ENCODE peak calls at places on chromosomes 5 and 9, in eight cellular contexts. N is left ventricle myocardium inferior; J is mucosa of descending colon; K is A549; E is CD8-positive, alpha-beta T cell; F is epithelial cell of esophagus; Y is B cell; L is pancreas. O is an unnamed sample.

GRCh38 chr5:56881571-56881970 is 27.8 kb upstream of the SETD9 start:
- DNase-seq in L (no peak), K (no peak), Y (no peak), J (no peak), F (no peak), E (no peak), N (no peak), O (no peak)

GRCh38 chr5:180327166-180327565 is 26.0 kb downstream of the GFPT2 start:
- DNase-seq in N (no peak), F (no peak), K (no peak), L (no peak), Y (no peak), E (no peak), J (no peak), O (no peak)

GRCh38 chr9:93900971-93901861 is 53.9 kb downstream of the BARX1 start:
- DNase-seq in N (peak), L (no peak), Y (no peak), J (peak), K (no peak), F (no peak), E (no peak), O (no peak)

GRCh38 chr9:127463891-127464290 is 12.6 kb downstream of the LRSAM1 start:
- DNase-seq in F (no peak), J (no peak), Y (no peak), E (no peak), N (peak), L (no peak), K (no peak), O (no peak)

GRCh38 chr9:90996154-90996788 is 194.7 kb downstream of the SYK start:
- DNase-seq in E (no peak), J (no peak), Y (no peak), N (no peak), L (no peak), F (peak), K (no peak), O (no peak)

GRCh38 chr9:13865869-13866268 is 448.1 kb downstream of the NFIB start:
- DNase-seq in J (no peak), E (no peak), F (peak), L (no peak), K (no peak), N (no peak), Y (no peak), O (no peak)

GRCh38 chr5:160470437-160471341 is 49.0 kb downstream of the PTTG1 start:
- DNase-seq in Y (no peak), K (no peak), F (no peak), J (no peak), L (no peak), N (no peak), E (no peak), O (no peak)

GRCh38 chr9:130537346-130538050 is 41.9 kb upstream of the FUBP3 start:
- DNase-seq in Y (no peak), N (no peak), K (no peak), J (no peak), F (peak), E (no peak), L (no peak), O (no peak)

GRCh38 chr5:61827445-61827975 is 478.5 kb upstream of the KIF2A start:
- DNase-seq in N (no peak), L (no peak), J (no peak), E (no peak), F (no peak), K (no peak), Y (no peak), O (no peak)

GRCh38 chr9:124125590-124126047 is 114.1 kb downstream of the LHX2 start:
- DNase-seq in L (no peak), N (no peak), J (no peak), K (no peak), Y (no peak), E (no peak), F (no peak), O (no peak)

GRCh38 chr5:58490397-58491072 is 700 bp upstream of the GAPT start:
- DNase-seq in Y (no peak), E (no peak), L (no peak), F (no peak), J (no peak), K (no peak), N (no peak), O (no peak)

GRCh38 chr5:81783401-81783800 is 32.5 kb upstream of the SSBP2 start:
- DNase-seq in F (no peak), L (no peak), N (no peak), K (no peak), E (no peak), Y (no peak), J (no peak), O (no peak)

GRCh38 chr5:138344887-138345622 is 7.0 kb downstream of the FAM53C start:
- DNase-seq in L (no peak), J (no peak), Y (no peak), K (no peak), E (no peak), N (no peak), F (no peak), O (no peak)

GRCh38 chr9:14822666-14823065 is 87.6 kb downstream of the FREM1 start:
- DNase-seq in J (no peak), L (no peak), E (no peak), F (no peak), N (no peak), Y (no peak), K (no peak), O (no peak)

GRCh38 chr9:130315446-130316226 is 50.1 kb downstream of the HMCN2 start:
- DNase-seq in K (no peak), F (no peak), J (peak), Y (no peak), N (no peak), E (no peak), L (no peak), O (no peak)

GRCh38 chr9:96553070-96553469 is 66.6 kb downstream of the CDC14B start:
- DNase-seq in F (peak), K (no peak), N (no peak), Y (no peak), E (no peak), J (no peak), L (no peak), O (no peak)

GRCh38 chr9:28951945-28952344 is 1378.7 kb upstream of the C9orf72 start:
- DNase-seq in K (no peak), J (no peak), N (no peak), F (peak), E (no peak), Y (no peak), L (no peak), O (no peak)

GRCh38 chr5:16406023-16406422 is 59.6 kb downstream of the ZNF622 start:
- DNase-seq in J (no peak), E (no peak), F (no peak), K (no peak), N (no peak), L (no peak), Y (no peak), O (no peak)

GRCh38 chr5:119323630-119324000 is 32.2 kb upstream of the TNFAIP8 start:
- DNase-seq in L (no peak), N (no peak), F (peak), E (no peak), J (no peak), Y (no peak), K (no peak), O (no peak)

GRCh38 chr5:101678494-101679193 is 617.4 kb downstream of the SLCO4C1 start:
- DNase-seq in K (peak), E (peak), J (no peak), Y (no peak), F (peak), N (peak), L (peak), O (peak)

GRCh38 chr5:36602711-36603321 is 3.6 kb upstream of the SLC1A3 start:
- DNase-seq in K (no peak), L (no peak), F (no peak), Y (no peak), N (peak), J (no peak), E (no peak), O (peak)

GRCh38 chr9:134024828-134025605 is at the start of gene BRD3OS:
- DNase-seq in K (peak), Y (peak), L (peak), F (peak), E (peak), J (peak), N (peak), O (peak)

GRCh38 chr5:36728697-36729543 is 122.5 kb downstream of the SLC1A3 start:
- DNase-seq in Y (peak), F (peak), K (peak), L (no peak), J (no peak), E (no peak), N (no peak), O (no peak)

GRCh38 chr5:95631991-95632675 is 12.2 kb downstream of the GPR150 start:
- DNase-seq in J (no peak), K (no peak), E (peak), N (no peak), F (peak), Y (peak), L (peak), O (no peak)

GRCh38 chr9:120099064-120099463 is 480.9 kb downstream of the CDK5RAP2 start:
- DNase-seq in N (no peak), Y (no peak), J (no peak), E (no peak), L (no peak), F (no peak), K (no peak), O (no peak)

GRCh38 chr9:119951591-119951990 is 582.4 kb upstream of the BRINP1 start:
- DNase-seq in N (no peak), Y (no peak), F (no peak), J (no peak), E (no peak), K (no peak), L (no peak), O (no peak)

GRCh38 chr9:124045076-124045829 is 33.7 kb downstream of the LHX2 start:
- DNase-seq in L (no peak), N (peak), F (peak), Y (no peak), J (peak), K (no peak), E (no peak), O (peak)

GRCh38 chr5:71830626-71831539 is 111.8 kb downstream of the CARTPT start:
- DNase-seq in Y (no peak), N (peak), L (peak), F (peak), K (no peak), E (no peak), J (no peak), O (no peak)

GRCh38 chr9:93028448-93029006 is 30.0 kb upstream of the SUSD3 start:
- DNase-seq in K (no peak), F (no peak), N (no peak), E (peak), L (no peak), Y (peak), J (no peak), O (no peak)

GRCh38 chr5:218457-219289 is 553 bp downstream of the SDHA start:
- DNase-seq in L (peak), N (no peak), K (no peak), Y (peak), J (peak), E (peak), F (peak), O (peak)

GRCh38 chr5:117107859-117108258 is 533.2 kb upstream of the SEMA6A start:
- DNase-seq in J (no peak), E (no peak), F (no peak), L (no peak), N (no peak), Y (no peak), K (no peak), O (no peak)

GRCh38 chr5:173515526-173515925 is 100.9 kb downstream of the BOD1 start:
- DNase-seq in J (no peak), E (no peak), K (no peak), N (no peak), F (peak), L (no peak), Y (no peak), O (no peak)

GRCh38 chr5:220008-220407 is 1.9 kb downstream of the SDHA start:
- DNase-seq in K (no peak), Y (no peak), J (no peak), E (no peak), N (no peak), L (no peak), F (no peak), O (no peak)

GRCh38 chr5:67246108-67246507 is 49.5 kb upstream of the CD180 start:
- DNase-seq in N (no peak), F (peak), J (no peak), K (peak), Y (peak), E (no peak), L (no peak), O (peak)

GRCh38 chr5:169095410-169095772 is 205.5 kb downstream of the SLIT3 start:
- DNase-seq in Y (no peak), F (no peak), J (no peak), L (no peak), N (no peak), K (no peak), E (no peak), O (no peak)

GRCh38 chr9:98727428-98727827 is 18.7 kb upstream of the GABBR2 start:
- DNase-seq in Y (no peak), E (no peak), N (no peak), L (no peak), K (no peak), F (no peak), J (no peak), O (no peak)
- TF ChIP-seq CTCF in Y (no peak), E (no peak), N (no peak), L (no peak), K (no peak), F (no peak), J (no peak), O (no peak)

GRCh38 chr5:150075806-150076205 is 10.5 kb downstream of the CSF1R start:
- DNase-seq in Y (peak), F (no peak), N (no peak), E (no peak), L (no peak), K (no peak), J (peak), O (no peak)
- TF ChIP-seq CTCF in Y (no peak), F (no peak), N (no peak), E (no peak), L (no peak), K (no peak), J (no peak), O (no peak)

DNA sequence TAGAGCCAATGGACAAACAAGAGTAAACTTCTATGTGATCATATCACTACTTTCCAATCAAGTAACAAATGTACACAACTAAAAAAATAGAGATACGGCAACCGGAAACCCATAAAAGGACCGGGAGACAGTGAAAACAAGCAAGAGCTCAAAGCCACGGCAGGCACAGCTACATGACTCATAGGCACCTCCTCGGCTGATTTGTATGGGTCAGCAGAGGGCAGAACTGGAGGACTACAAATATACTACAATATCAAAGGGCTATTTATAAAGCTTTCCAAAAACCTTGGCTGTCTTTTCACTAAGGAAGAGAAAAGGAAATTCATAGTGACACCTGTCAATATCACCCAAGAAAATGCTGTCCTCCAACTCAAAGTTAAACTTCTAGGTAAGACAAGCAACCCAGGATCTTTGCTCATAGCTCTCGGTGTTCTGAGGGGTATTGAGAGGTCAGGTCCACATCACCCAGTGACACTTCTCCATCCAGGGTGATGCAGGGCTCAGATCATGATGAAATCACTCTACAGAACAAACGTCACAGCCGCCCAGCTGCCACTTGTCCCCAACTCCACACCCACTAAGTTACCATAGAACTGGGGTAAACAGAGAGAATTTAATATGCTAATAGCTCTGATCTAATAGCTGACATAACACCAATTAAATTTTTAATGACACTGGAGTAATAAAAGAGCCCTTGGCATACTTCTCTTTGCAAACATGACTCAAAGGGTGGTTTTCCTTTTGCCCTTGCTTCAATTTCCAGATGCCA is 41.3 kb downstream of the PFDN1 start:
- DNase-seq in F (peak), Y (no peak), L (peak), K (peak), J (peak), N (peak), E (no peak), O (no peak)
- TF ChIP-seq CTCF in F (no peak), Y (no peak), L (no peak), K (no peak), J (no peak), N (peak), E (no peak), O (no peak)

GRCh38 chr5:159049844-159050318 is 49.8 kb downstream of the EBF1 start:
- DNase-seq in L (no peak), Y (no peak), J (no peak), E (no peak), K (no peak), N (no peak), F (peak), O (no peak)
- TF ChIP-seq CTCF in L (no peak), Y (peak), J (no peak), E (no peak), K (peak), N (peak), F (peak), O (no peak)

DNA sequence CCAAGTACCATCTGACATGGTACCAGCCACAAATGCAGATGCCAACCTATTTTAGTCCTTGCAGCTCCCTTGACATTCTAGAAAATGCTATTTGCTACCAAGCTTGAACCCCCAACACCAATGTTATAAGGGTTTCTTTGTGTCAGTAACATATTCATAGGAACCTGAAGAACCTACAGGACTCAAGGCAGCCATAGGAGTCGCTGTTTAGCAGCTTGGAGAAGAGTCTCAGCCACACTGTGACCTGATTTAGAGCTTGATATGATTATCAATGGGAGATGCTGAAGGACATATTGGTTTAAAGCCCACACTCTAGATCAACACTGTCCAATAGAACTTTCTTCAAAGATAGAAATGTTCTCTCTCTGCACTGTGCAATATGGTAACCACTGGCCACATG is 6.4 kb upstream of the ZFR start:
- DNase-seq in K (peak), N (no peak), E (no peak), Y (no peak), L (no peak), J (no peak), F (peak), O (no peak)
- TF ChIP-seq CTCF in K (no peak), N (no peak), E (no peak), Y (no peak), L (no peak), J (no peak), F (peak), O (no peak)